ENCODE peak calls at places on chromosomes 4 and X, in four cellular contexts. One of them, this sample, is unnamed. For H3K36me3 and H3K4me1, the result is how much of the 10 kb centered on the place peaks cover.

GRCh38 chrX:51569561-51569960 is 49.2 kb downstream of the CENPVL3 start:
- DNase-seq in CD4-positive, CD25-positive, alpha-beta regulatory T cell: no peak
- DNase-seq in upper lobe of left lung: no peak
- DNase-seq in GM23338: no peak
- DNase-seq in this sample: no peak

GRCh38 chr4:100289530-100289888 is 99.2 kb upstream of the DDIT4L start:
- DNase-seq in CD4-positive, CD25-positive, alpha-beta regulatory T cell: no peak
- DNase-seq in upper lobe of left lung: no peak
- DNase-seq in GM23338: peak
- DNase-seq in this sample: no peak

GRCh38 chr4:14841801-14842748 is 160.2 kb upstream of the CPEB2 start:
- DNase-seq in CD4-positive, CD25-positive, alpha-beta regulatory T cell: no peak
- DNase-seq in upper lobe of left lung: peak
- DNase-seq in GM23338: no peak
- DNase-seq in this sample: no peak

GRCh38 chrX:149865390-149865789 is 15.6 kb upstream of the MAGEA8 start:
- DNase-seq in CD4-positive, CD25-positive, alpha-beta regulatory T cell: no peak
- DNase-seq in upper lobe of left lung: no peak
- DNase-seq in GM23338: no peak
- DNase-seq in this sample: no peak

GRCh38 chr4:74546020-74546419 is 101.1 kb downstream of the AREG start:
- DNase-seq in CD4-positive, CD25-positive, alpha-beta regulatory T cell: no peak
- DNase-seq in upper lobe of left lung: no peak
- DNase-seq in GM23338: peak
- DNase-seq in this sample: no peak

GRCh38 chr4:110742148-110742547 is 119.3 kb upstream of the PITX2 start:
- DNase-seq in CD4-positive, CD25-positive, alpha-beta regulatory T cell: no peak
- DNase-seq in upper lobe of left lung: no peak
- DNase-seq in GM23338: no peak
- DNase-seq in this sample: no peak

GRCh38 chr4:92121099-92121498 is 182.7 kb upstream of the GRID2 start:
- DNase-seq in CD4-positive, CD25-positive, alpha-beta regulatory T cell: no peak
- DNase-seq in upper lobe of left lung: no peak
- DNase-seq in GM23338: no peak
- DNase-seq in this sample: no peak

GRCh38 chrX:24133280-24133679 is 16.2 kb upstream of the ZFX start:
- DNase-seq in CD4-positive, CD25-positive, alpha-beta regulatory T cell: no peak
- DNase-seq in upper lobe of left lung: no peak
- DNase-seq in GM23338: no peak
- DNase-seq in this sample: no peak

GRCh38 chr4:119797238-119797894 is 168.8 kb upstream of the PDE5A start:
- DNase-seq in CD4-positive, CD25-positive, alpha-beta regulatory T cell: no peak
- DNase-seq in upper lobe of left lung: no peak
- DNase-seq in GM23338: no peak
- DNase-seq in this sample: no peak

GRCh38 chr4:175035907-175036306 is 117.7 kb downstream of the ADAM29 start:
- DNase-seq in CD4-positive, CD25-positive, alpha-beta regulatory T cell: no peak
- DNase-seq in upper lobe of left lung: no peak
- DNase-seq in GM23338: no peak
- DNase-seq in this sample: no peak

GRCh38 chr4:21697583-21697982 is 251.0 kb downstream of the KCNIP4 start:
- DNase-seq in CD4-positive, CD25-positive, alpha-beta regulatory T cell: no peak
- DNase-seq in upper lobe of left lung: no peak
- DNase-seq in GM23338: peak
- DNase-seq in this sample: no peak

GRCh38 chr4:26061248-26061986 is 147.4 kb downstream of the SMIM20 start:
- DNase-seq in CD4-positive, CD25-positive, alpha-beta regulatory T cell: peak
- DNase-seq in upper lobe of left lung: no peak
- DNase-seq in GM23338: peak
- DNase-seq in this sample: peak

GRCh38 chrX:123590842-123591491 is 141.9 kb downstream of the THOC2 start:
- DNase-seq in CD4-positive, CD25-positive, alpha-beta regulatory T cell: peak
- DNase-seq in upper lobe of left lung: no peak
- DNase-seq in GM23338: no peak
- DNase-seq in this sample: no peak

GRCh38 chr4:53583513-53583912 is 7.8 kb downstream of the LNX1 start:
- DNase-seq in CD4-positive, CD25-positive, alpha-beta regulatory T cell: no peak
- DNase-seq in upper lobe of left lung: no peak
- DNase-seq in GM23338: no peak
- DNase-seq in this sample: no peak

GRCh38 chr4:53497446-53498069 is 93.7 kb downstream of the LNX1 start:
- DNase-seq in CD4-positive, CD25-positive, alpha-beta regulatory T cell: no peak
- DNase-seq in upper lobe of left lung: no peak
- DNase-seq in GM23338: peak
- DNase-seq in this sample: peak

GRCh38 chr4:46993075-46994006 is at the start of gene GABRA4:
- DNase-seq in CD4-positive, CD25-positive, alpha-beta regulatory T cell: no peak
- DNase-seq in upper lobe of left lung: peak
- DNase-seq in GM23338: peak
- DNase-seq in this sample: no peak

GRCh38 chr4:123922847-123923246 is 526.3 kb downstream of the SPRY1 start:
- DNase-seq in CD4-positive, CD25-positive, alpha-beta regulatory T cell: no peak
- DNase-seq in upper lobe of left lung: no peak
- DNase-seq in GM23338: no peak
- DNase-seq in this sample: no peak

GRCh38 chrX:153649915-153650782 is 3.1 kb downstream of the DUSP9 start:
- DNase-seq in CD4-positive, CD25-positive, alpha-beta regulatory T cell: no peak
- DNase-seq in upper lobe of left lung: no peak
- DNase-seq in GM23338: no peak
- DNase-seq in this sample: no peak

GRCh38 chr4:87033902-87034301 is 99.1 kb downstream of the AFF1 start:
- DNase-seq in CD4-positive, CD25-positive, alpha-beta regulatory T cell: no peak
- DNase-seq in upper lobe of left lung: no peak
- DNase-seq in GM23338: peak
- DNase-seq in this sample: no peak

GRCh38 chr4:72374156-72374555 is 194.9 kb downstream of the ADAMTS3 start:
- DNase-seq in CD4-positive, CD25-positive, alpha-beta regulatory T cell: no peak
- DNase-seq in upper lobe of left lung: no peak
- DNase-seq in GM23338: no peak
- DNase-seq in this sample: no peak

DNA sequence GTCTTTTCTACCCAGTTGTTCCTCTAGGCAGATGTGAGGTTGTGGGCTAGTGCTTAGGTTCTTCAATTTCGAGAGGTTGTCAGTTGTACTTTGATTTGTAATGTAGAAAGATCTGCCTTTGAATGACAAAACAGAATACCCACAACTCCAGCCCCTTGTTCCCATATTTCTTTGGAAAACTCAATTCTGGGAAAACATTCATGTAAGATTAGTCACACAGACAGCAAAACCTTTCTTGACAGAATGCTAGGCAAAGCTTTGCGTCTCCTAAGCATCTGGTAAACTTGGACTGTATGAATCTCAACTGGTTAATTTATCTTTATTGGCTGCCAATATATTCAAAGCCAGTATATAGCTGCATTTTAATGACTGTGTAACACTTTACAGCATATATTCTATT is 34.9 kb downstream of the NOCT start:
- DNase-seq in CD4-positive, CD25-positive, alpha-beta regulatory T cell: no peak
- DNase-seq in upper lobe of left lung: no peak
- DNase-seq in GM23338: no peak
- DNase-seq in this sample: peak
- H3K36me3 ChIP-seq in CD4-positive, CD25-positive, alpha-beta regulatory T cell: under half
- H3K36me3 ChIP-seq in upper lobe of left lung: half or more
- H3K36me3 ChIP-seq in GM23338: under half
- H3K36me3 ChIP-seq in this sample: under half

GRCh38 chr4:48343035-48343434 is 1.7 kb downstream of the SLAIN2 start:
- DNase-seq in CD4-positive, CD25-positive, alpha-beta regulatory T cell: peak
- DNase-seq in upper lobe of left lung: no peak
- DNase-seq in GM23338: no peak
- DNase-seq in this sample: no peak

GRCh38 chr4:48346594-48346993 is 5.3 kb downstream of the SLAIN2 start:
- DNase-seq in CD4-positive, CD25-positive, alpha-beta regulatory T cell: no peak
- DNase-seq in upper lobe of left lung: no peak
- DNase-seq in GM23338: no peak
- DNase-seq in this sample: no peak

GRCh38 chr4:48347282-48347921 is 6.1 kb downstream of the SLAIN2 start:
- DNase-seq in CD4-positive, CD25-positive, alpha-beta regulatory T cell: no peak
- DNase-seq in upper lobe of left lung: no peak
- DNase-seq in GM23338: no peak
- DNase-seq in this sample: no peak

GRCh38 chr4:48343531-48343930 is 2.2 kb downstream of the SLAIN2 start:
- DNase-seq in CD4-positive, CD25-positive, alpha-beta regulatory T cell: no peak
- DNase-seq in upper lobe of left lung: no peak
- DNase-seq in GM23338: no peak
- DNase-seq in this sample: no peak

GRCh38 chr4:48345542-48345941 is 4.2 kb downstream of the SLAIN2 start:
- DNase-seq in CD4-positive, CD25-positive, alpha-beta regulatory T cell: no peak
- DNase-seq in upper lobe of left lung: no peak
- DNase-seq in GM23338: no peak
- DNase-seq in this sample: no peak
- H3K4me3 ChIP-seq in CD4-positive, CD25-positive, alpha-beta regulatory T cell: peak
- H3K4me3 ChIP-seq in upper lobe of left lung: no peak
- H3K4me3 ChIP-seq in GM23338: no peak
- H3K4me3 ChIP-seq in this sample: no peak

DNA sequence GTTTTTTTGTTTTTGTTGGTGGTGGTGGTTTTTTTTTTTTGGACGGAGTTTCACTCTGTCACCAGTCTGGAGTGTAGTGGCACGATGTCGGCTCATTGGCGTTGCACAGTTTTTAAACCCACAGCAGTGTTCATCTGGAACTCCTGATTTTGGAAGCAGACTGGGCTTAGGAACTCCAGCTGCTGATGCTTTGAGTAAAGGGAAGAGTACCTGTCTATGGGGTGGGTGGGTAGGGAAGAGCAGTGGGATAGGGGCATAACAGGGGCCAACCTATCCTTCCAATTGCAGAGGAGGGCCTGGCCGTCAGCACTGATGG is 2.0 kb downstream of the CD99 start:
- DNase-seq in CD4-positive, CD25-positive, alpha-beta regulatory T cell: peak
- DNase-seq in upper lobe of left lung: no peak
- DNase-seq in GM23338: no peak
- DNase-seq in this sample: no peak
- H3K4me1 ChIP-seq in CD4-positive, CD25-positive, alpha-beta regulatory T cell: half or more
- H3K4me1 ChIP-seq in upper lobe of left lung: under half
- H3K4me1 ChIP-seq in GM23338: under half
- H3K4me1 ChIP-seq in this sample: under half

DNA sequence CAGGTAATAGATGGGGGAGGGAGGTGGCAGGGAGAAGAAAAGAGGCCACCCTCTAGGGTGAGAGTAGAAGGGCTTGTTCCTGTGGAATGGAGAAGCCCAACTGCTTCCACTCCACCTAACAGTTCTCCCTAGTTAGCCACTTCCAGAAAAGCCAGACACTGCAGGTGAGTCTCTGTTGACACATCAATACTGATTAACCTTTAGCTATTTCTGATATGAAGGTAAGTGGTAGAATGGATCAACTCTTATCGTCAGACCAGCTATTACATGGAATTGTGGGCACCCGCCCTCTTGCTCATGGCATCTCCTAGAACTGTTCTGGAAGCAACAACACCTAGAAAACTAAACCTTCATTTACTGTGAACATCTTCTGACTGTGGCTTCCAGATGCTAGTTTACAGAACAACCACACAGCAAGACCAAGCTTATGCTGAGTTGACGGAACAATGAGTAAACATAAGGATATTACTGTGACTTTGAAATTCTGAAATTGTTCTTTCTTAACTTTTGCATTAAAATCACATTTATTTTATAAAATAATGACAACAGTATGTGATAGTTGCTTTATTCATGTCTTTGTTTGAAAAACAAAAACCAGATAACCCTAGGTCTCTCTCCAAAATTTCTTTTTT is 44.7 kb downstream of the ANXA3 start:
- DNase-seq in CD4-positive, CD25-positive, alpha-beta regulatory T cell: no peak
- DNase-seq in upper lobe of left lung: no peak
- DNase-seq in GM23338: no peak
- DNase-seq in this sample: no peak
- H3K36me3 ChIP-seq in CD4-positive, CD25-positive, alpha-beta regulatory T cell: under half
- H3K36me3 ChIP-seq in upper lobe of left lung: half or more
- H3K36me3 ChIP-seq in GM23338: under half
- H3K36me3 ChIP-seq in this sample: under half

GRCh38 chrX:36963069-36963808 is 44.9 kb upstream of the FAM47C start:
- DNase-seq in CD4-positive, CD25-positive, alpha-beta regulatory T cell: no peak
- DNase-seq in upper lobe of left lung: peak
- DNase-seq in GM23338: peak
- DNase-seq in this sample: no peak

GRCh38 chrX:36961590-36961989 is 46.6 kb upstream of the FAM47C start:
- DNase-seq in CD4-positive, CD25-positive, alpha-beta regulatory T cell: no peak
- DNase-seq in upper lobe of left lung: no peak
- DNase-seq in GM23338: no peak
- DNase-seq in this sample: no peak

DNA sequence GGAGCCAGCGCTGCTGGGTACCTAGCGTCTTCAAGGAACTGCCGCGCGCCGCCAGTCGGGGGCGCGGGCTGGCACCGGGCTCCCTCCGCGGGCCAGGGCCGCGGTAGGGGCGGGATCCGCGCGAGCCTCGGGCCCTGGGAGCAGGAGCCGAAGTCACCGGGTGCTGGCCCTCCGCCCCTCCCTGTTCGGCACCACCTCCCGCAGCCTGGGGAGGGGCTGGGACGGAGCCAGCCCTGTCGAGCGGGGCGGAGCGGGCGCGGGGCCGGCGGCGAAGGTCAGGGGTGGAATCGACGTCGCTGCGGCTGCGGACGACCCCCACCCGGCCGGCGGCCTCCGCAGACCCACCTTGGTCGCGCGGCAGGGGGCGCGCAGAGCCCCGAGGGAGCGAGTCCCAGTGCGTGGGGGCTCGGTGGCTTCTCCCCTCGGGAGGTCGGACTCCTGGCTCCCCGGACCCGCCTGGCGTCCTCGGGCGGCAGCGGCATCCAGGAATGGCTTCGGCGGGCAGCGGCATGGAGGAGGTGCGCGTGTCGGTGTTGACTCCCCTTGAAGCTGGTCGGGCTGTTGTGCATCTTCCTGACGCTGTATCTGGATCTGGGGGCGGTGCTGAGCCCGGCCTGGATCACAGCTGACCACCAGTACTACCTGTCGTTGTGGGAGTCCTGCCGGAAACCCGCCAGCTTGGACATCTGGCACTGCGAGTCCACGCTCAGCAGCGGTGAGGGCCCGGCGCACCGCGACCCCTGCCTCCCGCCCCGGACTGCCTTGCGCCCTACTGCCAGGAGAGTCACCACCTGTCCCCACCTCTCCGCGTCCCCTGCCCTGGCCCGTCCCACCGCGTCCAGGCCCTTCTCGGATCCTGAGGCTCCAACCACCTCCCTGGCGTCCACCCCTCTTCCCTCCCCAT is 50.5 kb upstream of the FAM47C start:
- DNase-seq in CD4-positive, CD25-positive, alpha-beta regulatory T cell: no peak
- DNase-seq in upper lobe of left lung: peak
- DNase-seq in GM23338: peak
- DNase-seq in this sample: no peak
- H3K4me3 ChIP-seq in CD4-positive, CD25-positive, alpha-beta regulatory T cell: no peak
- H3K4me3 ChIP-seq in upper lobe of left lung: peak
- H3K4me3 ChIP-seq in GM23338: peak
- H3K4me3 ChIP-seq in this sample: no peak

DNA sequence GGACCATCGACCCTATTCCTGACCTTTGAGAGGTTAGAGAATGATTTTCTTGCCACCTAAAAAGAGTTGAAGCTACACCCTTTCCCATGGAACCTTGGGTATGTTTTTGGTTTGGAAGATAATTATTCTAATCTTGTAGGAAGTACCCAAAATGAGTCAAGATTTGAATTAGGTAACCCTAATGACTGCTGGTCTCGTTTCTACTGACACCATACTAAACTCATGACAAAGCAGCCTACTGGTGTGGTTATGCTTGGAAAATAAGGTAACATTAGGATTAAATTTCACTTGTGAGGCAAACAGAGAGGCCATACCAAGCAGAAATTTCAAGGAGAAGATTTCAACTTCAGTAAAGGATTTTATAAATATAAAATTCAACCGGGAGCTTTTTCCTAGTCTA is 107.9 kb downstream of the FBXW7 start:
- DNase-seq in CD4-positive, CD25-positive, alpha-beta regulatory T cell: no peak
- DNase-seq in upper lobe of left lung: no peak
- DNase-seq in GM23338: no peak
- DNase-seq in this sample: no peak
- H3K4me1 ChIP-seq in CD4-positive, CD25-positive, alpha-beta regulatory T cell: under half
- H3K4me1 ChIP-seq in upper lobe of left lung: under half
- H3K4me1 ChIP-seq in GM23338: under half
- H3K4me1 ChIP-seq in this sample: under half

GRCh38 chr4:152106781-152107321 is 346.0 kb upstream of the GATB start:
- DNase-seq in CD4-positive, CD25-positive, alpha-beta regulatory T cell: no peak
- DNase-seq in upper lobe of left lung: no peak
- DNase-seq in GM23338: no peak
- DNase-seq in this sample: no peak
- H3K36me3 ChIP-seq in CD4-positive, CD25-positive, alpha-beta regulatory T cell: under half
- H3K36me3 ChIP-seq in upper lobe of left lung: under half
- H3K36me3 ChIP-seq in GM23338: under half
- H3K36me3 ChIP-seq in this sample: under half